ENCODE peak calls at places on chromosomes 3 and 15, in six cellular contexts. One of them, this sample, is unnamed. For H3K4me1 and H3K36me3, the result is how much of the 10 kb centered on the place peaks cover.

GRCh38 chr3:188123170-188123920 is 30.6 kb upstream of the LPP start:
- DNase-seq in Peyer's patch: no peak
- DNase-seq in hepatocyte: no peak
- DNase-seq in stomach: no peak
- DNase-seq in right lobe of liver: no peak
- DNase-seq in NT2/D1: no peak
- DNase-seq in this sample: no peak

GRCh38 chr3:62604301-62604700 is 231.0 kb upstream of the FEZF2 start:
- DNase-seq in hepatocyte: no peak
- DNase-seq in Peyer's patch: no peak
- DNase-seq in stomach: no peak
- DNase-seq in right lobe of liver: no peak
- DNase-seq in NT2/D1: no peak
- DNase-seq in this sample: no peak

GRCh38 chr15:65824031-65824743 is 32.1 kb upstream of the DENND4A start:
- DNase-seq in Peyer's patch: no peak
- DNase-seq in right lobe of liver: no peak
- DNase-seq in stomach: peak
- DNase-seq in NT2/D1: peak
- DNase-seq in hepatocyte: peak
- DNase-seq in this sample: peak

GRCh38 chr3:74883690-74884089 is 269.2 kb upstream of the CNTN3 start:
- DNase-seq in stomach: no peak
- DNase-seq in hepatocyte: peak
- DNase-seq in Peyer's patch: no peak
- DNase-seq in NT2/D1: peak
- DNase-seq in right lobe of liver: no peak
- DNase-seq in this sample: no peak

GRCh38 chr3:39141211-39141995 is 12.0 kb downstream of the CSRNP1 start:
- DNase-seq in hepatocyte: peak
- DNase-seq in Peyer's patch: peak
- DNase-seq in right lobe of liver: peak
- DNase-seq in NT2/D1: no peak
- DNase-seq in stomach: peak
- DNase-seq in this sample: no peak

GRCh38 chr15:40032125-40032839 is 6.7 kb downstream of the SRP14 start:
- DNase-seq in hepatocyte: no peak
- DNase-seq in right lobe of liver: no peak
- DNase-seq in stomach: no peak
- DNase-seq in NT2/D1: no peak
- DNase-seq in Peyer's patch: no peak
- DNase-seq in this sample: no peak

GRCh38 chr3:145767909-145768308 is 393.1 kb downstream of the PLOD2 start:
- DNase-seq in Peyer's patch: no peak
- DNase-seq in right lobe of liver: no peak
- DNase-seq in stomach: no peak
- DNase-seq in NT2/D1: no peak
- DNase-seq in hepatocyte: no peak
- DNase-seq in this sample: no peak

GRCh38 chr3:19573644-19574043 is 360.4 kb downstream of the EFHB start:
- DNase-seq in hepatocyte: no peak
- DNase-seq in Peyer's patch: no peak
- DNase-seq in right lobe of liver: no peak
- DNase-seq in stomach: no peak
- DNase-seq in NT2/D1: no peak
- DNase-seq in this sample: no peak

GRCh38 chr15:69704685-69705084 is 252.1 kb downstream of the RPLP1 start:
- DNase-seq in right lobe of liver: no peak
- DNase-seq in NT2/D1: no peak
- DNase-seq in hepatocyte: no peak
- DNase-seq in Peyer's patch: no peak
- DNase-seq in stomach: no peak
- DNase-seq in this sample: no peak

GRCh38 chr15:48823237-48823636 is 12.4 kb upstream of the CEP152 start:
- DNase-seq in right lobe of liver: no peak
- DNase-seq in stomach: no peak
- DNase-seq in Peyer's patch: no peak
- DNase-seq in hepatocyte: no peak
- DNase-seq in NT2/D1: peak
- DNase-seq in this sample: no peak

GRCh38 chr3:69296995-69297394 is 88.9 kb downstream of the FRMD4B start:
- DNase-seq in right lobe of liver: no peak
- DNase-seq in NT2/D1: no peak
- DNase-seq in Peyer's patch: no peak
- DNase-seq in stomach: no peak
- DNase-seq in hepatocyte: no peak
- DNase-seq in this sample: no peak

GRCh38 chr3:125055165-125055912 is 458 bp downstream of the HEG1 start:
- DNase-seq in Peyer's patch: peak
- DNase-seq in NT2/D1: no peak
- DNase-seq in stomach: no peak
- DNase-seq in right lobe of liver: peak
- DNase-seq in hepatocyte: peak
- DNase-seq in this sample: no peak

GRCh38 chr3:123347205-123347604 is 101.7 kb downstream of the ADCY5 start:
- DNase-seq in stomach: no peak
- DNase-seq in Peyer's patch: peak
- DNase-seq in NT2/D1: no peak
- DNase-seq in hepatocyte: no peak
- DNase-seq in right lobe of liver: no peak
- DNase-seq in this sample: no peak

GRCh38 chr3:127483902-127484591 is 106.5 kb downstream of the TPRA1 start:
- DNase-seq in right lobe of liver: no peak
- DNase-seq in Peyer's patch: no peak
- DNase-seq in hepatocyte: no peak
- DNase-seq in stomach: peak
- DNase-seq in NT2/D1: no peak
- DNase-seq in this sample: no peak

GRCh38 chr3:104519968-104520655 is 846.6 kb upstream of the ALCAM start:
- DNase-seq in stomach: no peak
- DNase-seq in right lobe of liver: no peak
- DNase-seq in hepatocyte: no peak
- DNase-seq in NT2/D1: no peak
- DNase-seq in Peyer's patch: no peak
- DNase-seq in this sample: no peak

GRCh38 chr3:104521606-104522336 is 844.9 kb upstream of the ALCAM start:
- DNase-seq in Peyer's patch: no peak
- DNase-seq in NT2/D1: no peak
- DNase-seq in right lobe of liver: no peak
- DNase-seq in hepatocyte: no peak
- DNase-seq in stomach: no peak
- DNase-seq in this sample: no peak

GRCh38 chr3:104519468-104519867 is 847.2 kb upstream of the ALCAM start:
- DNase-seq in right lobe of liver: no peak
- DNase-seq in NT2/D1: peak
- DNase-seq in stomach: no peak
- DNase-seq in Peyer's patch: no peak
- DNase-seq in hepatocyte: no peak
- DNase-seq in this sample: no peak

GRCh38 chr3:104523136-104523535 is 843.6 kb upstream of the ALCAM start:
- DNase-seq in NT2/D1: no peak
- DNase-seq in hepatocyte: no peak
- DNase-seq in Peyer's patch: no peak
- DNase-seq in right lobe of liver: no peak
- DNase-seq in stomach: no peak
- DNase-seq in this sample: no peak

GRCh38 chr3:104519068-104519467 is 847.6 kb upstream of the ALCAM start:
- DNase-seq in NT2/D1: no peak
- DNase-seq in stomach: no peak
- DNase-seq in right lobe of liver: no peak
- DNase-seq in hepatocyte: no peak
- DNase-seq in Peyer's patch: no peak
- DNase-seq in this sample: no peak
- H3K4me1 ChIP-seq in NT2/D1: under half
- H3K4me1 ChIP-seq in stomach: under half
- H3K4me1 ChIP-seq in right lobe of liver: under half
- H3K4me1 ChIP-seq in hepatocyte: under half
- H3K4me1 ChIP-seq in Peyer's patch: under half
- H3K4me1 ChIP-seq in this sample: under half

DNA sequence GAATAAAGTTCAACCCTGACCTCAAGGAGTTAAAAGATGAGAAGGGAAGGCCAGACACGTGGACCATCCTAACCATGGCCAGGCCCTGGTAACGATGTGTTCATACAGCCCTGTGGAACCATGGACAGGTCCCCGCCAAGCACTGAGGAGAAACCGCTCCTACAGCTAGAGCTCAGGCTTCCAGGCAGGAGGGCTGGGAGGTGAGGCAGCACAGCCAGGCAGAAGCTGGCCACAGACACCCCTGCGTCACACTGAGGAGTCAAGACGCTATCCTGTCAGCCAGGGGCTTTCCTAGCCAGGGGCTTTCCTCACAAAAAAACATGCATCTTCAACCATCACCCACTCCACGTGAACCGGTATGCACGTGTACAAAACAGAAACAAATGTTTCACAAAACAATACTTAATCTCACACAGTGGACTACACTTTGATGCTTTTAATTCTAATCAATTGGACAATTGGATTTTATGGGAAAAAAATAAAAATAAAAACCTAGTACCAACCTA is 73.2 kb downstream of the TBC1D2B start:
- DNase-seq in right lobe of liver: peak
- DNase-seq in hepatocyte: no peak
- DNase-seq in Peyer's patch: no peak
- DNase-seq in stomach: no peak
- DNase-seq in NT2/D1: no peak
- DNase-seq in this sample: no peak
- H3K36me3 ChIP-seq in right lobe of liver: under half
- H3K36me3 ChIP-seq in hepatocyte: under half
- H3K36me3 ChIP-seq in Peyer's patch: under half
- H3K36me3 ChIP-seq in stomach: half or more
- H3K36me3 ChIP-seq in NT2/D1: half or more
- H3K36me3 ChIP-seq in this sample: under half

GRCh38 chr15:60555291-60555690 is 76.3 kb upstream of the ICE2 start:
- DNase-seq in right lobe of liver: no peak
- DNase-seq in Peyer's patch: no peak
- DNase-seq in NT2/D1: no peak
- DNase-seq in hepatocyte: no peak
- DNase-seq in stomach: no peak
- DNase-seq in this sample: no peak

GRCh38 chr15:60555814-60556213 is 76.9 kb upstream of the ICE2 start:
- DNase-seq in right lobe of liver: no peak
- DNase-seq in NT2/D1: no peak
- DNase-seq in stomach: no peak
- DNase-seq in hepatocyte: no peak
- DNase-seq in Peyer's patch: no peak
- DNase-seq in this sample: no peak

GRCh38 chr15:60553163-60553562 is 74.2 kb upstream of the ICE2 start:
- DNase-seq in right lobe of liver: no peak
- DNase-seq in Peyer's patch: no peak
- DNase-seq in hepatocyte: no peak
- DNase-seq in stomach: no peak
- DNase-seq in NT2/D1: no peak
- DNase-seq in this sample: no peak

GRCh38 chr15:60552224-60552623 is 73.3 kb upstream of the ICE2 start:
- DNase-seq in Peyer's patch: no peak
- DNase-seq in NT2/D1: no peak
- DNase-seq in stomach: no peak
- DNase-seq in hepatocyte: no peak
- DNase-seq in right lobe of liver: no peak
- DNase-seq in this sample: no peak

GRCh38 chr15:60554494-60554893 is 75.6 kb upstream of the ICE2 start:
- DNase-seq in NT2/D1: no peak
- DNase-seq in stomach: no peak
- DNase-seq in hepatocyte: no peak
- DNase-seq in right lobe of liver: no peak
- DNase-seq in Peyer's patch: no peak
- DNase-seq in this sample: no peak
- H3K4me1 ChIP-seq in NT2/D1: under half
- H3K4me1 ChIP-seq in stomach: under half
- H3K4me1 ChIP-seq in hepatocyte: under half
- H3K4me1 ChIP-seq in right lobe of liver: under half
- H3K4me1 ChIP-seq in Peyer's patch: under half
- H3K4me1 ChIP-seq in this sample: under half

GRCh38 chr15:92624401-92624991 is 31.1 kb downstream of the FAM174B start:
- DNase-seq in Peyer's patch: no peak
- DNase-seq in stomach: peak
- DNase-seq in hepatocyte: peak
- DNase-seq in NT2/D1: no peak
- DNase-seq in right lobe of liver: no peak
- DNase-seq in this sample: no peak

GRCh38 chr15:92625297-92625980 is 30.1 kb downstream of the FAM174B start:
- DNase-seq in NT2/D1: no peak
- DNase-seq in stomach: no peak
- DNase-seq in hepatocyte: no peak
- DNase-seq in right lobe of liver: no peak
- DNase-seq in Peyer's patch: no peak
- DNase-seq in this sample: no peak

GRCh38 chr15:92629975-92630626 is 25.5 kb downstream of the FAM174B start:
- DNase-seq in NT2/D1: no peak
- DNase-seq in right lobe of liver: no peak
- DNase-seq in hepatocyte: no peak
- DNase-seq in stomach: peak
- DNase-seq in Peyer's patch: no peak
- DNase-seq in this sample: no peak

GRCh38 chr15:92629276-92629974 is 26.1 kb downstream of the FAM174B start:
- DNase-seq in stomach: peak
- DNase-seq in NT2/D1: no peak
- DNase-seq in right lobe of liver: no peak
- DNase-seq in Peyer's patch: no peak
- DNase-seq in hepatocyte: no peak
- DNase-seq in this sample: no peak

DNA sequence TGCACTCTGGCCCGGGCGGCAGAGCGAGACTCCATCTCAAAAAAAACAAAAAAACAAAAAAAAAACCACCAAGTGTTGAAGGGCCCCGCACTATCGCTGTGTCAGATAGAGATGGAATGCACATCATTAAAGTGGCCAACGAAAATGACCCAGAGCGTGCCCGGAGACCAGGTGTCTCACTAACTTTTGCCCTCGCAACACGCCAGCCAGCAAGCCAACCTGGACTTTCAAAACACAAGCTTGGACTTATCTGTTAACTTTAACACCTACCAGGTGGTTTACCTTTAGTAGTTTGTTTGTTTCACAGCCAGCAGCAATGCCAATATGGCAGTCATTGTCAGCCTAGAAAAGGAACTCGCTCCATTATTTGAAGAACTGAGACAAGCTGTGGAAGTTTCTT is 28.6 kb downstream of the FAM174B start:
- DNase-seq in hepatocyte: no peak
- DNase-seq in NT2/D1: no peak
- DNase-seq in stomach: peak
- DNase-seq in right lobe of liver: no peak
- DNase-seq in Peyer's patch: no peak
- DNase-seq in this sample: no peak
- H3K36me3 ChIP-seq in hepatocyte: under half
- H3K36me3 ChIP-seq in NT2/D1: under half
- H3K36me3 ChIP-seq in stomach: under half
- H3K36me3 ChIP-seq in right lobe of liver: under half
- H3K36me3 ChIP-seq in Peyer's patch: under half
- H3K36me3 ChIP-seq in this sample: under half

This sample was measured in right atrium auricular region.